ENCODE peak calls at places on chromosomes 7 and 10, in four cellular contexts. J is HEK293T; L is activated CD8-positive, alpha-beta memory T cell treated with anti-CD3 and anti-CD28 coated beads for 4 hours; H is OCI-M1. A is an unnamed sample.

GRCh38 chr7:138226001-138226476 is 149.8 kb downstream of the AKR1D1 start:
- DNase-seq in L (no peak), J (no peak), H (peak; percentile 78), A (no peak)

GRCh38 chr10:13815766-13816165 is 229.0 kb downstream of the PRPF18 start:
- DNase-seq in L (no peak), J (no peak), H (no peak), A (no peak)

GRCh38 chr7:139304517-139304916 is 36.6 kb upstream of the FMC1 start:
- DNase-seq in L (no peak), J (no peak), H (no peak), A (no peak)

GRCh38 chr10:125756853-125757487 is 18.7 kb downstream of the MMP21 start:
- DNase-seq in L (no peak), J (no peak), H (no peak), A (no peak)

GRCh38 chr7:44257618-44258422 is 57.0 kb downstream of the YKT6 start:
- DNase-seq in J (no peak), L (peak; percentile 65), H (peak; percentile 84), A (peak; percentile 40)

GRCh38 chr7:117262546-117262945 is 60.3 kb downstream of the WNT2 start:
- DNase-seq in J (no peak), H (no peak), L (no peak), A (no peak)

GRCh38 chr10:6200588-6201510 is 1.9 kb upstream of the PFKFB3 start:
- DNase-seq in L (no peak), H (peak; percentile 53), J (peak; percentile 39), A (no peak)

GRCh38 chr7:148262721-148263229 is 327.8 kb upstream of the C7orf33 start:
- DNase-seq in L (peak; percentile 18), H (peak; percentile 72), J (peak; percentile 88), A (peak; percentile 26)

GRCh38 chr7:85285502-85285901 is 98.6 kb upstream of the SEMA3D start:
- DNase-seq in L (no peak), H (no peak), J (no peak), A (no peak)

GRCh38 chr7:103914147-103914899 is 75.1 kb downstream of the RELN start:
- DNase-seq in J (no peak), L (no peak), H (peak; percentile 32), A (no peak)

GRCh38 chr10:18486444-18486843 is 164.9 kb downstream of the NSUN6 start:
- DNase-seq in H (no peak), J (no peak), L (no peak), A (no peak)

GRCh38 chr7:45190406-45191165 is 33.0 kb downstream of the RAMP3 start:
- DNase-seq in J (no peak), H (no peak), L (no peak), A (no peak)

GRCh38 chr10:21978191-21978862 is 25.2 kb downstream of the DNAJC1 start:
- DNase-seq in H (no peak), J (no peak), L (no peak), A (no peak)

GRCh38 chr10:52106895-52107294 is 207.2 kb upstream of the DKK1 start:
- DNase-seq in H (peak; percentile 65), L (no peak), J (peak; percentile 51), A (no peak)

GRCh38 chr10:69275444-69275843 is 2.9 kb upstream of the HK1 start:
- DNase-seq in L (no peak), J (no peak), H (no peak), A (no peak)

GRCh38 chr10:75265856-75266255 is 30.1 kb upstream of the COMTD1 start:
- DNase-seq in J (no peak), L (no peak), H (no peak), A (no peak)

GRCh38 chr7:42624471-42624870 is 287.4 kb downstream of the C7orf25 start:
- DNase-seq in L (no peak), H (no peak), J (no peak), A (no peak)

GRCh38 chr7:2843711-2844152 is 376 bp downstream of the GNA12 start:
- DNase-seq in J (peak; percentile 50), L (no peak), H (peak; percentile 20), A (no peak)

GRCh38 chr7:30028749-30029635 is 780 bp downstream of the PLEKHA8 start:
- DNase-seq in L (no peak), J (peak; percentile 19), H (peak; percentile 62), A (no peak)

GRCh38 chr7:82442492-82443043 is 1.0 kb downstream of the CACNA2D1 start:
- DNase-seq in H (no peak), J (peak; percentile 25), L (no peak), A (no peak)

GRCh38 chr10:118903691-118904090 is 125.8 kb upstream of the NANOS1 start:
- DNase-seq in H (no peak), L (no peak), J (no peak), A (no peak)

GRCh38 chr10:55627526-55628170 is 733.4 kb downstream of the ZWINT start:
- DNase-seq in H (peak; percentile 67), L (no peak), J (peak; percentile 10), A (no peak)

GRCh38 chr7:96090756-96091155 is 231.1 kb downstream of the SLC25A13 start:
- DNase-seq in L (no peak), J (no peak), H (no peak), A (no peak)

GRCh38 chr10:63366933-63367332 is 98.8 kb downstream of the JMJD1C start:
- DNase-seq in L (no peak), H (no peak), J (no peak), A (no peak)

GRCh38 chr10:24444337-24444736 is 235.4 kb downstream of the KIAA1217 start:
- DNase-seq in H (no peak), L (no peak), J (no peak), A (no peak)

GRCh38 chr7:118082506-118082905 is 101.5 kb upstream of the LSM8 start:
- DNase-seq in H (no peak), J (no peak), L (no peak), A (no peak)

GRCh38 chr7:96547371-96547811 is 162.3 kb downstream of the SEM1 start:
- DNase-seq in H (no peak), L (no peak), J (no peak), A (no peak)

GRCh38 chr7:1136841-1137516 is 23.0 kb downstream of the ZFAND2A start:
- DNase-seq in H (peak; percentile 33), J (no peak), L (no peak), A (no peak)

GRCh38 chr7:73970801-73971229 is 57.2 kb upstream of the ELN start:
- DNase-seq in H (no peak), J (no peak), L (no peak), A (no peak)

GRCh38 chr7:135718219-135718618 is 9.8 kb downstream of the SLC13A4 start:
- DNase-seq in L (no peak), H (no peak), J (no peak), A (no peak)

A was measured in activated CD4-positive, CD25-positive, alpha-beta regulatory T cell treated with anti-CD3 and anti-CD28 coated beads, Interleukin-2, amount 50 U/mL, for 16 hours.